ENCODE peak calls at places on chromosomes 16 and 17, in four cellular contexts. Q is vagina, V is body of pancreas, T is Peyer's patch. N is an unnamed sample.

GRCh38 chr17:34736611-34737010 is 157.2 kb downstream of the TMEM132E start:
- DNase-seq in V (no peak), Q (no peak), T (no peak), N (no peak)

GRCh38 chr17:69147460-69147859 is 5.8 kb upstream of the ABCA6 start:
- DNase-seq in Q (no peak), V (no peak), T (no peak), N (no peak)

GRCh38 chr16:85888405-85889331 is 10.3 kb upstream of the IRF8 start:
- DNase-seq in Q (no peak), T (no peak), V (no peak), N (no peak)

GRCh38 chr16:84426804-84427203 is 58.5 kb downstream of the ATP2C2 start:
- DNase-seq in V (no peak), T (no peak), Q (no peak), N (no peak)

GRCh38 chr17:69557339-69557738 is 142.8 kb downstream of the MAP2K6 start:
- DNase-seq in T (no peak), V (no peak), Q (no peak), N (no peak)

GRCh38 chr17:58513391-58513912 is 986 bp downstream of the MTMR4 start:
- DNase-seq in Q (no peak), V (no peak), T (no peak), N (no peak)

GRCh38 chr16:5509336-5509735 is 411.7 kb upstream of the EEF2KMT start:
- DNase-seq in V (no peak), T (no peak), Q (no peak), N (no peak)

GRCh38 chr16:4976611-4977145 is 18.5 kb downstream of the SEC14L5 start:
- DNase-seq in Q (no peak), T (peak), V (peak), N (peak)

GRCh38 chr16:72561-73537 is at the start of gene RHBDF1:
- DNase-seq in Q (no peak), T (peak), V (peak), N (peak)

GRCh38 chr17:63984206-63984605 is 11.5 kb upstream of the SCN4A start:
- DNase-seq in V (no peak), Q (no peak), T (no peak), N (no peak)

GRCh38 chr17:8210761-8211458 is 535 bp upstream of the AURKB start:
- DNase-seq in T (no peak), V (no peak), Q (no peak), N (no peak)

GRCh38 chr16:86365513-86366040 is 144.8 kb upstream of the FOXF1 start:
- DNase-seq in T (no peak), Q (no peak), V (no peak), N (no peak)

GRCh38 chr16:87414251-87414680 is 22.1 kb downstream of the MAP1LC3B start:
- DNase-seq in T (no peak), V (no peak), Q (no peak), N (no peak)

GRCh38 chr17:63774141-63774981 is at the start of gene DDX42:
- DNase-seq in T (peak), Q (no peak), V (peak), N (peak)

GRCh38 chr17:53765609-53766008 is 57.1 kb upstream of the KIF2B start:
- DNase-seq in T (no peak), V (no peak), Q (no peak), N (no peak)

DNA sequence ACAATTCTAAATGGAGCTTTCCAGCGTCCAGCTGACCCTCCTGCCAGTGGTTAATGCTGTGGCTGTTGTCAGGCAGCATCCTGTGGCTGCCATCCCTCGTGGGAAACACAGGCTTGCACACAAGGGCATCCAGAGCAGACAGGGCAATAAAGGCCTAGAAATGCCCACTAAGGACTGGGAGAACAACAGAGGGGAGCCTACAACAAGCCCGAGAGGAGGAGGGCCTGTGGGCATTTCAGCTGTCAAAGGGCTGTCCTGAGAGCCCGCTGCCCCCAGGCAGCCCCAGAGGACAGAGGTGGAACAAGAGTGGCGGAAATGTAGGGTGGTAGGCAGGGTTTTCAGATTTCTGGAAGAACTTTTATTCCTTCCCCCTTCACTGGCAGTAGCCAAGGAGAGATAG is 81.1 kb downstream of the TNRC6C start:
- DNase-seq in Q (no peak), T (no peak), V (no peak), N (no peak)
- H3K27ac ChIP-seq in Q (no peak), T (no peak), V (no peak), N (no peak)

GRCh38 chr17:39199673-39199985 is 454 bp upstream of the RPL19 start:
- DNase-seq in Q (no peak), V (no peak), T (no peak), N (no peak)

GRCh38 chr17:39199986-39200879 is at the start of gene RPL19:
- DNase-seq in Q (peak), V (peak), T (peak), N (peak)

GRCh38 chr17:39198186-39198566 is 707 bp upstream of the CACNB1 start:
- DNase-seq in V (no peak), Q (no peak), T (no peak), N (no peak)

GRCh38 chr17:39204245-39204644 is 4.2 kb downstream of the RPL19 start:
- DNase-seq in T (no peak), Q (no peak), V (no peak), N (no peak)

GRCh38 chr17:39200957-39201510 is 951 bp downstream of the RPL19 start:
- DNase-seq in V (no peak), Q (no peak), T (no peak), N (no peak)
- TF ChIP-seq POLR2A in V (no peak), Q (no peak), T (no peak), N (no peak)

DNA sequence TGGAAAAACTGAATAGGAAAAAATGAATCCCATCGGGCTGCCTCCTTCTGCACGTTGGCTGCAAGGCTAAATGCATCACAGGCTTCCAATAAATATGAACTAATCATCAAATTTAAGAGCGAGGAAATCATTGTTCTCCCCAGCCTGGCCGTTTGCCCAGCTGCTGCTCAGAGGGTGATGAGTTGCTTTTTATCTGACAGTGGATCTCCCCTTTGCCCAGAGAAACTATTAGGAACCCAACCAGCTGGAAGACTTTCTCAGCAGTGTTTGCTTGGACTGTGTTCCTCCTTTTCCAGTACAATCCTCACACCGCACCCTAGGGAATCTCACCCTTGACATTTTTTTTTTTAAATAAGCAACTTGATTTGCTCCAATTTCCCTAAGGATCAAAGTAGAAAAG is 149.7 kb downstream of the SOX9 start:
- DNase-seq in T (no peak), Q (no peak), V (peak), N (peak)
- H3K27ac ChIP-seq in T (no peak), Q (no peak), V (no peak), N (no peak)

DNA sequence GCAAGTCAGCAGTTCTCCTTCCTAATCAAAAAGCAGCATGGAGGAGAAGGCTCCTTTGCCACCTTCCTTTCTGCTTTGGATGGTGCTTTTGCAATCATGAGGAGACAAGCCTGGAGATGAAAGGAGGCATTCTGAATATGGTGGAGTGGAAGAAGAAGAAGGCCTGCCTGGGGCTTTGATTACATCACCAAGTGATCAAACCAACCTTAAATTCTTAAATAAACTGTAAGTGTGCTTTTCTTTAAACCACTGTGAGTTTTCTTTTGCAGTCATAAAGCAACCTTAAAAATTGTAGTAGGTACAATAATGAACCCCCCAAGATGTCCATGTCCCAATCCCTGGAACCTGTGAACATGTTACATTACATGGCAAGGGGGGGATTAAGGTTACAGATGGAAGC is 31.7 kb upstream of the IL21R start:
- DNase-seq in V (no peak), Q (no peak), T (no peak), N (no peak)
- TF ChIP-seq POLR2A in V (no peak), Q (no peak), T (no peak), N (no peak)

GRCh38 chr16:22400899-22401298 is 26.5 kb upstream of the CDR2 start:
- DNase-seq in V (no peak), T (no peak), Q (no peak), N (no peak)
- H3K27ac ChIP-seq in V (no peak), T (no peak), Q (no peak), N (no peak)

DNA sequence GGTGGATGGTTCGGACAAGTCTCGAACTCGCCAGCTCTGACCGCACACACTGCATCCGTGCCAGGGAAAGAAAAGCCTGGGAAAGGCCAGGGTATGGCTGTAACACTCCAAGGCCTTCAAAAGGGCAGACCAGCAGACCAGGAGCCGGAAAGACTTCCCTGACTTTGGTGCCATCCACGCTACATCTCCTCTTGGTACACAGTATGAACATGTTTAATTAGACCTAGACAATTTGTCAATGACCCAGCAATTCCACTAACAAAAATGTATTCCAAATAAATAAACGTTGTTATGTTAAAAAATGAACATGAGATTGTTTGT is 637 bp upstream of the HDAC5 start:
- DNase-seq in V (no peak), Q (no peak), T (no peak), N (no peak)
- TF ChIP-seq POLR2A in V (no peak), Q (no peak), T (no peak), N (no peak)

GRCh38 chr17:38752119-38752929 is at the start of gene PSMB3:
- DNase-seq in T (peak), Q (peak), V (peak), N (peak)

GRCh38 chr17:38751803-38752118 is 780 bp upstream of the PSMB3 start:
- DNase-seq in T (peak), Q (no peak), V (peak), N (peak)

GRCh38 chr17:38750312-38751121 is 2.0 kb upstream of the PSMB3 start:
- DNase-seq in Q (no peak), V (no peak), T (no peak), N (no peak)

GRCh38 chr17:38750044-38750311 is 1.8 kb upstream of the PCGF2 start:
- DNase-seq in V (no peak), Q (no peak), T (no peak), N (no peak)

GRCh38 chr17:38751144-38751802 is 1.3 kb upstream of the PSMB3 start:
- DNase-seq in T (no peak), V (no peak), Q (no peak), N (no peak)
- H3K27ac ChIP-seq in T (peak), V (no peak), Q (peak), N (peak)

DNA sequence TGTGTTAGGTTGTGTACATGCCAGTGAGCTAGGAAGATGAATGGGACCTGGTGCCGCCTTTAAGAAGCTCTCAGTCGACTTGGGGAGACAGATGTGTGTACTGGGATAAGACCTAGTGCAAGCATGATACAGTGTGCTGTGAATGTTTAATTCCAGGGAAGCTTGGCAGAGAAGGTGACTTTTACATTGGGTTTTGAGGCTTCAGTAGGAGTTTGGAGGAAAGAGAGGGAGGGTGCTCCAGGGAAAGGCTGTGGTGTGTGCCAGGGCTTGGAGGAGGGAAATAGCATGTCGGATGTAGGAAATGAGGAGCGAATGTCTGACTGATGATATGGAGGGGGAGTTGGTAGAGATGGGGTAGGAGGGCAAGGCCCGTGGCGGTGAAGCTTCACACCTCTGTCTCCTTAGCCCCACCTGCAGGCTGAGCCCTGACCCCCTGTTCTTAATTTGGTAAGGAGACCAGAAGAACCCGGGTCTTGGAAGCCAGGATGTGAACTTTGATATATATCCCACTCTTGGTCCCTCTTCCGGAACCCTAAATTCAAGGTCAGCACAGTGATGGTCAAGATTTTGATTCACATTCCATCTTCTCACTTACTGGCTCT is 76.6 kb downstream of the PLCG2 start:
- DNase-seq in Q (no peak), V (no peak), T (no peak), N (no peak)
- TF ChIP-seq POLR2A in Q (no peak), V (no peak), T (no peak), N (no peak)

GRCh38 chr17:74431568-74432483 is at the start of gene GPRC5C:
- DNase-seq in V (peak), T (peak), Q (no peak), N (peak)

GRCh38 chr17:74430385-74430705 is 1.5 kb upstream of the GPRC5C start:
- DNase-seq in V (no peak), Q (no peak), T (peak), N (no peak)

GRCh38 chr17:74430706-74431567 is 951 bp upstream of the GPRC5C start:
- DNase-seq in V (peak), T (peak), Q (no peak), N (peak)

GRCh38 chr17:74433421-74434121 is 1.7 kb downstream of the GPRC5C start:
- DNase-seq in V (peak), Q (no peak), T (peak), N (no peak)

GRCh38 chr17:74432484-74433391 is 850 bp downstream of the GPRC5C start:
- DNase-seq in Q (no peak), T (peak), V (no peak), N (no peak)
- H3K27ac ChIP-seq in Q (peak), T (peak), V (peak), N (no peak)

DNA sequence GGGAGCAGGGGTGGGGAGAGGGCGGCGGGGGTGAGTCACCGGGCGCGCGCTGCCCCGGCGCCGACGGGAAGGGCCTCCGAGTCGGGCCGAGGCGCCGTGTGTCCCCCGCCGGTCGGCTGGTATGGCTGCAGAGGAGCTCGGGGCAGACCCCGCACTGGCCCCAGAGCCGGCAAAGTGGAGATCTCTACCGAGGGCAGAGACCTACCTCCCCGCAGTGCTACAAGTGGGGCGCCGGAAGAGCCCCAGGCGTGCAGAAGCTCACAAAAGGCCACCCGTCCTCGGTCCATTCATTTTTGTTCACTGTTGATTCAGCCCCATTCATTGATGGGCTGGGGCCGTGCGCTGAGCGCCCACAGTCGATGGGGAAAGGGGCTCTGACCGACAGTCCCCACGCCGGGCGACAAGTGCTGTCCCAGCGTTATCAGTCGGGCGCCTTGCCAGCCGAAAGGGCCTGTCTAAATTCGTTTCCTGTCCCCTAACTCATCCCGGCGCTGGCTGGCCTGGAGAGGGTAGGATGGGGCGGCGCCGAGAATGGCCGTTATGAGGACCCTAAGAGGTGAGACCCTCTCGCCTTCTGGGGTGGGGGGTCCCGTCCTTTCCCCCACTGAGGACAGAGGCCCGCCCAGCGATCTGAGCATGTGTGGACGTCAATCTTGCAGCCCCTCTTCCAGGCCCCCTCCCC is 703 bp upstream of the ENO3 start:
- DNase-seq in V (peak), Q (no peak), T (peak), N (peak)
- TF ChIP-seq POLR2A in V (no peak), Q (no peak), T (peak), N (peak)